ENCODE peak calls at places on chromosomes 11 and 22, in eight cellular contexts. F is hepatic stellate cell; D is activated CD8-positive, alpha-beta memory T cell treated with anti-CD3 and anti-CD28 coated beads for 4 hours; J is lower lobe of right lung; I is AG09309; L is EL; U is Jurkat, Clone E6-1; M is MM.1S. R is an unnamed sample.

GRCh38 chr11:113849713-113850112 is 25.7 kb downstream of the USP28 start:
- DNase-seq in F (no peak), L (no peak), D (no peak), U (no peak), I (no peak), M (no peak), J (no peak), R (no peak)

GRCh38 chr11:61056566-61056965 is 45.7 kb upstream of the CD5 start:
- DNase-seq in I (no peak), F (no peak), U (no peak), D (no peak), M (no peak), J (no peak), L (no peak), R (no peak)

GRCh38 chr11:111777094-111778046 is 11.2 kb upstream of the PPP2R1B start:
- DNase-seq in M (peak; percentile 71), L (peak; percentile 72), U (peak; percentile 64), J (no peak), D (no peak), I (peak; percentile 64), F (peak; percentile 62), R (peak; percentile 87)

GRCh38 chr11:1918436-1919315 is 827 bp upstream of the TNNT3 start:
- DNase-seq in U (no peak), I (no peak), J (no peak), M (no peak), F (no peak), D (no peak), L (no peak), R (no peak)

GRCh38 chr11:113241190-113242051 is 73.0 kb upstream of the TTC12 start:
- DNase-seq in U (no peak), L (no peak), F (no peak), D (no peak), J (no peak), I (no peak), M (no peak), R (no peak)

GRCh38 chr22:24697671-24698082 is 76.8 kb downstream of the PIWIL3 start:
- DNase-seq in D (no peak), F (no peak), U (no peak), M (no peak), L (no peak), I (no peak), J (peak; percentile 76), R (peak; percentile 69)

GRCh38 chr11:111633248-111633647 is 31.0 kb downstream of the SIK2 start:
- DNase-seq in F (no peak), J (no peak), I (no peak), L (no peak), M (no peak), D (no peak), U (no peak), R (no peak)

GRCh38 chr22:40791241-40791640 is 27.9 kb downstream of the SLC25A17 start:
- DNase-seq in M (no peak), L (peak; percentile 68), F (no peak), D (no peak), U (no peak), J (no peak), I (no peak), R (peak; percentile 87)

GRCh38 chr11:66443602-66444001 is 5.0 kb upstream of the MRPL11 start:
- DNase-seq in J (no peak), D (no peak), I (peak; percentile 93), M (no peak), F (peak; percentile 68), L (peak; percentile 95), U (no peak), R (no peak)

GRCh38 chr11:34052608-34053160 is 1.2 kb downstream of the CAPRIN1 start:
- DNase-seq in U (no peak), J (peak; percentile 52), I (no peak), L (peak; percentile 23), M (peak; percentile 16), F (peak; percentile 14), D (no peak), R (peak; percentile 32)

GRCh38 chr11:69646493-69647201 is 5.7 kb downstream of the CCND1 start:
- DNase-seq in D (no peak), I (no peak), F (no peak), U (no peak), J (no peak), M (no peak), L (no peak), R (no peak)

R was measured in lung microvascular endothelial cell.